ENCODE peak calls at places on chromosomes 12 and 14, in five cellular contexts. A is GM23248; C is LNCaP clone FGC; W is stomach; V is CD8-positive, alpha-beta T cell. S is an unnamed sample.

GRCh38 chr14:51121096-51121495 is 26.2 kb upstream of the TRIM9 start:
- DNase-seq in W (no peak), A (no peak), C (no peak), V (no peak), S (no peak)

GRCh38 chr12:69066420-69067373 is 133.7 kb upstream of the CPM start:
- DNase-seq in V (no peak), C (no peak), W (no peak), A (no peak), S (no peak)

GRCh38 chr12:6332459-6332858 is 9.4 kb downstream of the TNFRSF1A start:
- DNase-seq in C (no peak), W (no peak), V (peak; percentile 20), A (peak; percentile 81), S (peak; percentile 74)

GRCh38 chr14:92783813-92784431 is 10.2 kb upstream of the GOLGA5 start:
- DNase-seq in V (no peak), A (peak; percentile 68), C (peak; percentile 71), W (no peak), S (peak; percentile 80)

GRCh38 chr14:91274796-91275195 is 30.3 kb upstream of the GPR68 start:
- DNase-seq in V (no peak), W (no peak), C (no peak), A (no peak), S (no peak)

GRCh38 chr12:53728206-53728605 is 954 bp upstream of the CALCOCO1 start:
- DNase-seq in W (no peak), V (no peak), C (no peak), A (no peak), S (no peak)

GRCh38 chr14:94380225-94381148 is 7.9 kb downstream of the SERPINA1 start:
- DNase-seq in A (no peak), W (no peak), C (no peak), V (no peak), S (no peak)

GRCh38 chr14:63510538-63510937 is 32.6 kb downstream of the PPP2R5E start:
- DNase-seq in C (no peak), A (no peak), V (peak; percentile 36), W (no peak), S (peak; percentile 40)

GRCh38 chr14:99982449-99983250 is 82.6 kb upstream of the EVL start:
- DNase-seq in C (no peak), V (peak; percentile 61), W (peak; percentile 48), A (peak; percentile 77), S (peak; percentile 63)

GRCh38 chr12:95633049-95633545 is 81.8 kb upstream of the USP44 start:
- DNase-seq in W (peak; percentile 55), A (peak; percentile 96), V (no peak), C (no peak), S (peak; percentile 82)

GRCh38 chr12:81468206-81468605 is 290.9 kb downstream of the PPFIA2 start:
- DNase-seq in V (no peak), C (no peak), W (no peak), A (peak; percentile 79), S (peak; percentile 76)

GRCh38 chr12:26936559-26937442 is 980 bp downstream of the INTS13 start:
- DNase-seq in W (no peak), V (peak; percentile 22), C (no peak), A (peak; percentile 43), S (peak; percentile 4)

GRCh38 chr14:101704140-101704539 is 57.4 kb upstream of the PPP2R5C start:
- DNase-seq in V (no peak), A (no peak), W (no peak), C (no peak), S (no peak)

DNA sequence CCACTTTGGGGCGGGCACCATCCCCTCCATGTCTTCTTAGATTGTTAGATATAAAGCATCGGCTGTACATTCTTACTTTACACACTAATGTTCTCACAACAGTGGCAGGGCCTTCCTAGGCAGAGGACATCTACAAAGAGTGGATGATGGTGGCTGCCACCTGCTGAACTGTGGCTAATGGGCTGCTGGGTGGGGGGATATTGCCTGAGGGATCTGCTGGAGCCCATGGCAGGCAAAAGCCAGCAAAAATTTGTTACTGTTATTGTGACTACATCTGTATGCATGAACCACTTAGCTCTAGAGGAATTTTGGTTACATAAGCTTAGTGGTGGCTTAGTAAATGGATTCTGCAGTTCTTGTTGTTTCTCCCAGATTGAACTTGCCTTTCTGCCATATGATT is 52.6 kb downstream of the DIP2B start:
- DNase-seq in A (peak; percentile 29), V (no peak), W (no peak), C (no peak), S (no peak)
- H3K4me3 ChIP-seq in A (no peak overlapping the region), V (no peak overlapping the region), W (no peak overlapping the region), C (no peak overlapping the region), S (no peak overlapping the region)

GRCh38 chr14:95495538-95496025 is 20.9 kb downstream of the SYNE3 start:
- DNase-seq in W (no peak), A (no peak), V (no peak), C (no peak), S (no peak)

GRCh38 chr14:95497561-95498011 is 18.9 kb downstream of the SYNE3 start:
- DNase-seq in A (no peak), V (no peak), W (no peak), C (no peak), S (no peak)

GRCh38 chr14:95496690-95497241 is 19.7 kb downstream of the SYNE3 start:
- DNase-seq in C (no peak), A (no peak), V (no peak), W (no peak), S (peak; percentile 86)

GRCh38 chr14:95495093-95495492 is 21.4 kb downstream of the SYNE3 start:
- DNase-seq in V (no peak), W (no peak), A (no peak), C (no peak), S (no peak)

DNA sequence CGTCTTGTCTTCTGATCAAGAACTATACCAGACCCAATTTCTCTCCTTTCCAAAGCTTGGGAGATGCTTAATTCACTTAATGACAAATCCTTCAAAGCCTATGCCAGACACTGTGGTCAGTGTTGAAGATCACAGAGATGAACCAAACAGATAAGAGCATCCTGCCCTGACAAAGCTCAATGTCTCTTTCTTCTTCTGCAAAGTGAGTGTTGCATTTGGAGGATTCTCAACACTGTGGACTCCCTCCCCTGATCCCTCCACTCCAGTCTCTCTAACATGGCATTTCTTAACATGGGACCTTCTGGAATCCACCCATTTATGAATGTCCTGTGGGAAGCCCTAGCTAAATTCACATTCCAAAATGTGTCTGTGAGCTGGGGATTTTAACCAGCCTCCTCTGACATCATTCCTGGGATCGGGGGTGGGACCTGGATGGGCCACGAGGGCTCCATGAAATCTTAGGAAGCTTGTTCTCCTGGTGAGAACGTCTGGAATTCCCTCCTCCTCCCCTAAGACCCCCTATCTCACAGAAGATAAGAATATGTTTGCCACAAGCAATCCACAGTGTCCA is 20.3 kb downstream of the SYNE3 start:
- DNase-seq in A (peak; percentile 42), W (no peak), V (no peak), C (no peak), S (no peak)
- H3K4me3 ChIP-seq in A (no peak overlapping the region), W (no peak overlapping the region), V (no peak overlapping the region), C (no peak overlapping the region), S (no peak overlapping the region)

DNA sequence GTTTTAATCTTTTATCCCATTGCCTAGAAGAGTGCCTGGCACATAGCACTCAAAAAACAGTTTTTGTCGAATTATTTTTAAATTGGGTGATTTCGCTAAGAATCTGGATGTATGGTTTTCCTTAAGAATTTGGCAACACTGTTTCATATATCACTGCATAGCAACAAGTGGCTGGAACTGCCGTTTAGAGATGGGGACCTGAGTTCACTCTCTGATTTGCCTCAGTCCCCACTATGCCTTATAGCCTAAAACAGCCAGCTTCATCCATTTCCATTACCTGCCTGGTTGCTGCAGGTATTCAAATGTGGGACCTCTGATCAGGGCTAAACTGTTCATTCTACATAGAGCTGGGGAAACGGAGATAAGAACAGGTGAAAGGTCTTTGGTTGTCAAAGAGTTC is 1.8 kb downstream of the HEBP1 start:
- DNase-seq in W (no peak), A (no peak), V (no peak), C (no peak), S (no peak)
- H3K4me3 ChIP-seq in W (no peak overlapping the region), A (peak overlapping the region; percentile 87), V (no peak overlapping the region), C (no peak overlapping the region), S (no peak overlapping the region)

DNA sequence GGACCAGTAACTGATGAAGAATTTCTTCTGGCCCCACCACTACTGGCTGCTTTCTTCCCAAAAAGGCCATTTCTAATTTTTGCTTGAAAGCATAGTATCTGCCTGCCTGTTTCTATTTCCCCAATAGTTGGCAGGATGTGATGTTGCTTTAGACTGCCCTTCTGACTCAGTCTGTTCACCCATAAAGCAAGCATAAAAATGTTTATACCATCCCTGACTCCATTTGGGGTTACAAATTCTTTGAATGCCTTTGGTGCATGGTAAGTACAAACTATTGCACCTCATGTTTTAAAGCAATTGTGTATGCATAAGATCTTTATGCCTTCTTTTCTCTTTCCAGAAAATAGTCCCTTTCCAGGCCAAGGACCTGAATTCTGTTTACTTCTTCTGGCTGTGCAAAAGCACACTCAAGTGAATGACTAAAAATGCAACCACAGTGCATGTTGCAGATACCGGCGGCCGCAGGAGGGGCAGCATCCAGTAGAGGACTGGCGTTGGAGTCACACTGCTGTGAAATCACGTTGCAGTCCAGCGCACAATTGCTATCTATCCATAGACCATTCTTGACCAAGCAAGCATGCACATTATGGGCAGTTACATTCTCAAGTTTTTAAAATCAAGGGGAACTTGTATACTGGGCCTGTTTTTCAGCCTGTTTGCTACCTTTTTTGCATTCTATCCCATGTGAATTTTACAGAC is 82.4 kb downstream of the SLC5A8 start:
- DNase-seq in W (no peak), V (no peak), C (no peak), A (peak; percentile 75), S (peak; percentile 56)
- H3K4me3 ChIP-seq in W (no peak overlapping the region), V (no peak overlapping the region), C (no peak overlapping the region), A (no peak overlapping the region), S (no peak overlapping the region)

GRCh38 chr12:56117778-56118687 is at the start of gene ZC3H10:
- DNase-seq in A (peak; percentile 100), C (peak; percentile 100), V (peak; percentile 98), W (peak; percentile 98), S (peak; percentile 100)

GRCh38 chr12:56115329-56115728 is 1.1 kb upstream of the RPL41 start:
- DNase-seq in V (no peak), C (no peak), A (peak; percentile 65), W (no peak), S (peak; percentile 29)

GRCh38 chr12:56118688-56119045 is 601 bp downstream of the ZC3H10 start:
- DNase-seq in A (no peak), V (no peak), W (no peak), C (no peak), S (no peak)

GRCh38 chr12:56114084-56114483 is 2.3 kb upstream of the RPL41 start:
- DNase-seq in W (no peak), C (no peak), V (no peak), A (no peak), S (no peak)

GRCh38 chr12:56116267-56117081 is at the start of gene RPL41:
- DNase-seq in W (peak; percentile 97), V (peak; percentile 93), C (peak; percentile 77), A (peak; percentile 97), S (peak; percentile 96)
- H3K4me3 ChIP-seq in W (peak within 1 kb of the TSS; percentile 79), V (peak within 1 kb of the TSS; percentile 86), C (peak within 1 kb of the TSS; percentile 96), A (peak within 1 kb of the TSS; percentile 98), S (peak within 1 kb of the TSS; percentile 79)

S was measured in astrocyte of the spinal cord.